ENCODE peak calls at places on chromosomes 7 and 10, in eight cellular contexts. One of them, this sample, is unnamed.

GRCh38 chr7:156558198-156558597 is 82.4 kb upstream of the RNF32 start:
- DNase-seq in type B pancreatic cell: no peak
- DNase-seq in heart left ventricle: no peak
- DNase-seq in activated B cell treated with CpG ODN at 0.5 μM for 24 hours: no peak
- DNase-seq in CD4-positive, alpha-beta T cell: no peak
- DNase-seq in fibroblast of mammary gland: peak; percentile 27
- DNase-seq in Panc1: peak; percentile 94
- DNase-seq in CD8-positive, alpha-beta T cell: no peak
- DNase-seq in this sample: no peak

GRCh38 chr7:379456-380225 is 89.7 kb downstream of the FOXL3 start:
- DNase-seq in type B pancreatic cell: peak; percentile 67
- DNase-seq in CD4-positive, alpha-beta T cell: no peak
- DNase-seq in fibroblast of mammary gland: no peak
- DNase-seq in Panc1: no peak
- DNase-seq in CD8-positive, alpha-beta T cell: no peak
- DNase-seq in heart left ventricle: peak; percentile 44
- DNase-seq in activated B cell treated with CpG ODN at 0.5 μM for 24 hours: no peak
- DNase-seq in this sample: no peak

GRCh38 chr10:83075395-83076072 is 1063.8 kb upstream of the GHITM start:
- DNase-seq in heart left ventricle: no peak
- DNase-seq in type B pancreatic cell: no peak
- DNase-seq in activated B cell treated with CpG ODN at 0.5 μM for 24 hours: no peak
- DNase-seq in CD8-positive, alpha-beta T cell: no peak
- DNase-seq in fibroblast of mammary gland: no peak
- DNase-seq in CD4-positive, alpha-beta T cell: no peak
- DNase-seq in Panc1: no peak
- DNase-seq in this sample: no peak

GRCh38 chr7:140403878-140404564 is at the start of gene RAB19:
- DNase-seq in type B pancreatic cell: no peak
- DNase-seq in Panc1: no peak
- DNase-seq in fibroblast of mammary gland: no peak
- DNase-seq in CD4-positive, alpha-beta T cell: peak; percentile 20
- DNase-seq in heart left ventricle: no peak
- DNase-seq in CD8-positive, alpha-beta T cell: peak; percentile 12
- DNase-seq in activated B cell treated with CpG ODN at 0.5 μM for 24 hours: peak; percentile 20
- DNase-seq in this sample: no peak

GRCh38 chr10:4450981-4451501 is 375.0 kb upstream of the AKR1E2 start:
- DNase-seq in CD4-positive, alpha-beta T cell: no peak
- DNase-seq in CD8-positive, alpha-beta T cell: no peak
- DNase-seq in fibroblast of mammary gland: peak; percentile 97
- DNase-seq in type B pancreatic cell: no peak
- DNase-seq in heart left ventricle: no peak
- DNase-seq in activated B cell treated with CpG ODN at 0.5 μM for 24 hours: no peak
- DNase-seq in Panc1: no peak
- DNase-seq in this sample: no peak

GRCh38 chr10:130801784-130802183 is 509.7 kb downstream of the TCERG1L start:
- DNase-seq in activated B cell treated with CpG ODN at 0.5 μM for 24 hours: no peak
- DNase-seq in CD8-positive, alpha-beta T cell: no peak
- DNase-seq in heart left ventricle: no peak
- DNase-seq in type B pancreatic cell: no peak
- DNase-seq in Panc1: no peak
- DNase-seq in CD4-positive, alpha-beta T cell: no peak
- DNase-seq in fibroblast of mammary gland: no peak
- DNase-seq in this sample: peak; percentile 30

GRCh38 chr10:69801094-69801433 is 642 bp upstream of the COL13A1 start:
- DNase-seq in CD8-positive, alpha-beta T cell: no peak
- DNase-seq in heart left ventricle: no peak
- DNase-seq in fibroblast of mammary gland: peak; percentile 34
- DNase-seq in type B pancreatic cell: no peak
- DNase-seq in CD4-positive, alpha-beta T cell: no peak
- DNase-seq in activated B cell treated with CpG ODN at 0.5 μM for 24 hours: no peak
- DNase-seq in Panc1: no peak
- DNase-seq in this sample: no peak

GRCh38 chr7:156751319-156751718 is 110.7 kb downstream of the RNF32 start:
- DNase-seq in CD8-positive, alpha-beta T cell: no peak
- DNase-seq in fibroblast of mammary gland: peak; percentile 96
- DNase-seq in CD4-positive, alpha-beta T cell: no peak
- DNase-seq in activated B cell treated with CpG ODN at 0.5 μM for 24 hours: no peak
- DNase-seq in Panc1: no peak
- DNase-seq in type B pancreatic cell: no peak
- DNase-seq in heart left ventricle: no peak
- DNase-seq in this sample: no peak

GRCh38 chr7:137682596-137682995 is 164.2 kb downstream of the DGKI start:
- DNase-seq in CD8-positive, alpha-beta T cell: no peak
- DNase-seq in type B pancreatic cell: no peak
- DNase-seq in fibroblast of mammary gland: peak; percentile 87
- DNase-seq in CD4-positive, alpha-beta T cell: no peak
- DNase-seq in heart left ventricle: no peak
- DNase-seq in Panc1: no peak
- DNase-seq in activated B cell treated with CpG ODN at 0.5 μM for 24 hours: no peak
- DNase-seq in this sample: no peak

GRCh38 chr7:111740942-111741341 is 178.7 kb upstream of the IMMP2L start:
- DNase-seq in type B pancreatic cell: no peak
- DNase-seq in heart left ventricle: no peak
- DNase-seq in Panc1: no peak
- DNase-seq in activated B cell treated with CpG ODN at 0.5 μM for 24 hours: no peak
- DNase-seq in CD8-positive, alpha-beta T cell: no peak
- DNase-seq in fibroblast of mammary gland: no peak
- DNase-seq in CD4-positive, alpha-beta T cell: no peak
- DNase-seq in this sample: no peak

GRCh38 chr7:122764020-122764419 is 61.3 kb upstream of the RNF148 start:
- DNase-seq in CD8-positive, alpha-beta T cell: no peak
- DNase-seq in Panc1: no peak
- DNase-seq in CD4-positive, alpha-beta T cell: no peak
- DNase-seq in type B pancreatic cell: no peak
- DNase-seq in fibroblast of mammary gland: no peak
- DNase-seq in activated B cell treated with CpG ODN at 0.5 μM for 24 hours: no peak
- DNase-seq in heart left ventricle: no peak
- DNase-seq in this sample: no peak

GRCh38 chr10:98332623-98333269 is 64.8 kb upstream of the LOXL4 start:
- DNase-seq in Panc1: no peak
- DNase-seq in type B pancreatic cell: no peak
- DNase-seq in activated B cell treated with CpG ODN at 0.5 μM for 24 hours: no peak
- DNase-seq in fibroblast of mammary gland: peak; percentile 9
- DNase-seq in CD4-positive, alpha-beta T cell: no peak
- DNase-seq in heart left ventricle: no peak
- DNase-seq in CD8-positive, alpha-beta T cell: no peak
- DNase-seq in this sample: no peak

GRCh38 chr7:21724562-21724961 is 181.7 kb downstream of the DNAH11 start:
- DNase-seq in CD4-positive, alpha-beta T cell: no peak
- DNase-seq in activated B cell treated with CpG ODN at 0.5 μM for 24 hours: no peak
- DNase-seq in fibroblast of mammary gland: no peak
- DNase-seq in CD8-positive, alpha-beta T cell: no peak
- DNase-seq in Panc1: no peak
- DNase-seq in heart left ventricle: no peak
- DNase-seq in type B pancreatic cell: no peak
- DNase-seq in this sample: no peak

GRCh38 chr7:21717323-21717722 is 174.5 kb downstream of the DNAH11 start:
- DNase-seq in activated B cell treated with CpG ODN at 0.5 μM for 24 hours: no peak
- DNase-seq in CD8-positive, alpha-beta T cell: no peak
- DNase-seq in heart left ventricle: no peak
- DNase-seq in CD4-positive, alpha-beta T cell: no peak
- DNase-seq in fibroblast of mammary gland: no peak
- DNase-seq in type B pancreatic cell: no peak
- DNase-seq in Panc1: no peak
- DNase-seq in this sample: no peak

GRCh38 chr7:21719846-21720245 is 177.0 kb downstream of the DNAH11 start:
- DNase-seq in CD8-positive, alpha-beta T cell: no peak
- DNase-seq in fibroblast of mammary gland: no peak
- DNase-seq in type B pancreatic cell: no peak
- DNase-seq in heart left ventricle: no peak
- DNase-seq in CD4-positive, alpha-beta T cell: no peak
- DNase-seq in Panc1: no peak
- DNase-seq in activated B cell treated with CpG ODN at 0.5 μM for 24 hours: no peak
- DNase-seq in this sample: no peak

DNA sequence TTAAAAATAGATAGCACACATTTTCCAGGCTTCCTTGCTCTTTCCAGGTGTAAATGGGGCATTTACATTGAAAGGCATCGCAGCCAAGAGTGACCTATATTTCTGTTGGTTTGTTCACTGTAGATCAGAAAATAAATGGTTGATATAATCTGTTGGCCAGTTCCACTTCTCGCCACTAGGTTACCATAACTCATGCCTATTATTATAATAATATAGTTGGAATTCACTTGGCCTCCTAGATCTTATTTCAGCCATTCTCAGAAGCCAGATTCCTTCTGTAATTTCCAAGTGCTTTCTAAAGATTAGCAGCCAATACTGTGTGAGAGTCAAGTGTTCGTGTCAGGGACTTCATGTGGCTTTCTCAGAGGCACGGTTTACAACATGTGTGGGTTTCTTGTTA is 179.5 kb downstream of the DNAH11 start:
- DNase-seq in fibroblast of mammary gland: no peak
- DNase-seq in Panc1: no peak
- DNase-seq in CD8-positive, alpha-beta T cell: no peak
- DNase-seq in activated B cell treated with CpG ODN at 0.5 μM for 24 hours: no peak
- DNase-seq in CD4-positive, alpha-beta T cell: no peak
- DNase-seq in heart left ventricle: no peak
- DNase-seq in type B pancreatic cell: no peak
- DNase-seq in this sample: no peak
- TF ChIP-seq CTCF in fibroblast of mammary gland: no peak
- TF ChIP-seq CTCF in Panc1: peak; percentile 24
- TF ChIP-seq CTCF in CD8-positive, alpha-beta T cell: no peak
- TF ChIP-seq CTCF in activated B cell treated with CpG ODN at 0.5 μM for 24 hours: no peak
- TF ChIP-seq CTCF in CD4-positive, alpha-beta T cell: no peak
- TF ChIP-seq CTCF in heart left ventricle: no peak
- TF ChIP-seq CTCF in type B pancreatic cell: peak; percentile 68
- TF ChIP-seq CTCF in this sample: no peak

DNA sequence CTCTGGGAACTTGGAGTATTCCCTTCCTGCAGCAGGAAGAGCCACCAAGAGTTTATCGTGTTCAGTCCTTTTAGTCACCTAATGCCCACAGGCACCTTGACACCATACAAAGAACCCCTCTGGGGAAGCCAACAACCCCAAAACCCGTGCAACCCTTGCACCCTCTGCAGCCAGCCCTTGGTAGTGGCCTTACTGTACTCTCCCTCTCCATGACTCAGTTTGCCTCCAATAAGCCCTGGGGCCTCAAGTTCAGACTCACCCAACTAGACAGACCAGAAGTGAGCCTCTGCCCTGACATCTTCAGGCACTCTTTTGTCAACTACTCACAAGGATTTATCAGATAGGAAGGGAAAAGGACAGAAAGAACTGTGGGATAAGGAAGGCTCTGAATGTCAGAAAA is 30.9 kb downstream of the KCNMA1 start:
- DNase-seq in CD8-positive, alpha-beta T cell: no peak
- DNase-seq in type B pancreatic cell: no peak
- DNase-seq in fibroblast of mammary gland: no peak
- DNase-seq in activated B cell treated with CpG ODN at 0.5 μM for 24 hours: no peak
- DNase-seq in heart left ventricle: no peak
- DNase-seq in Panc1: no peak
- DNase-seq in CD4-positive, alpha-beta T cell: no peak
- DNase-seq in this sample: no peak
- TF ChIP-seq CTCF in CD8-positive, alpha-beta T cell: no peak
- TF ChIP-seq CTCF in type B pancreatic cell: no peak
- TF ChIP-seq CTCF in fibroblast of mammary gland: no peak
- TF ChIP-seq CTCF in activated B cell treated with CpG ODN at 0.5 μM for 24 hours: no peak
- TF ChIP-seq CTCF in heart left ventricle: no peak
- TF ChIP-seq CTCF in Panc1: no peak
- TF ChIP-seq CTCF in CD4-positive, alpha-beta T cell: no peak
- TF ChIP-seq CTCF in this sample: no peak

GRCh38 chr10:116629340-116629739 is 8.6 kb downstream of the PNLIPRP2 start:
- DNase-seq in CD8-positive, alpha-beta T cell: no peak
- DNase-seq in Panc1: no peak
- DNase-seq in CD4-positive, alpha-beta T cell: no peak
- DNase-seq in type B pancreatic cell: no peak
- DNase-seq in activated B cell treated with CpG ODN at 0.5 μM for 24 hours: no peak
- DNase-seq in fibroblast of mammary gland: no peak
- DNase-seq in heart left ventricle: no peak
- DNase-seq in this sample: no peak

GRCh38 chr10:116630020-116630419 is 9.3 kb downstream of the PNLIPRP2 start:
- DNase-seq in CD4-positive, alpha-beta T cell: no peak
- DNase-seq in type B pancreatic cell: no peak
- DNase-seq in heart left ventricle: no peak
- DNase-seq in CD8-positive, alpha-beta T cell: no peak
- DNase-seq in Panc1: no peak
- DNase-seq in fibroblast of mammary gland: no peak
- DNase-seq in activated B cell treated with CpG ODN at 0.5 μM for 24 hours: no peak
- DNase-seq in this sample: no peak

GRCh38 chr10:116626815-116627214 is 6.1 kb downstream of the PNLIPRP2 start:
- DNase-seq in heart left ventricle: no peak
- DNase-seq in activated B cell treated with CpG ODN at 0.5 μM for 24 hours: no peak
- DNase-seq in CD4-positive, alpha-beta T cell: no peak
- DNase-seq in fibroblast of mammary gland: no peak
- DNase-seq in CD8-positive, alpha-beta T cell: no peak
- DNase-seq in type B pancreatic cell: no peak
- DNase-seq in Panc1: no peak
- DNase-seq in this sample: no peak

GRCh38 chr10:116625845-116626244 is 5.1 kb downstream of the PNLIPRP2 start:
- DNase-seq in heart left ventricle: no peak
- DNase-seq in CD4-positive, alpha-beta T cell: no peak
- DNase-seq in CD8-positive, alpha-beta T cell: no peak
- DNase-seq in activated B cell treated with CpG ODN at 0.5 μM for 24 hours: no peak
- DNase-seq in type B pancreatic cell: no peak
- DNase-seq in Panc1: no peak
- DNase-seq in fibroblast of mammary gland: no peak
- DNase-seq in this sample: no peak

GRCh38 chr10:116627386-116627933 is 6.7 kb downstream of the PNLIPRP2 start:
- DNase-seq in CD4-positive, alpha-beta T cell: no peak
- DNase-seq in CD8-positive, alpha-beta T cell: no peak
- DNase-seq in type B pancreatic cell: no peak
- DNase-seq in activated B cell treated with CpG ODN at 0.5 μM for 24 hours: no peak
- DNase-seq in fibroblast of mammary gland: no peak
- DNase-seq in Panc1: no peak
- DNase-seq in heart left ventricle: no peak
- DNase-seq in this sample: no peak
- TF ChIP-seq CTCF in CD4-positive, alpha-beta T cell: no peak
- TF ChIP-seq CTCF in CD8-positive, alpha-beta T cell: no peak
- TF ChIP-seq CTCF in type B pancreatic cell: peak; percentile 79
- TF ChIP-seq CTCF in activated B cell treated with CpG ODN at 0.5 μM for 24 hours: no peak
- TF ChIP-seq CTCF in fibroblast of mammary gland: no peak
- TF ChIP-seq CTCF in Panc1: peak; percentile 95
- TF ChIP-seq CTCF in heart left ventricle: peak; percentile 52
- TF ChIP-seq CTCF in this sample: no peak

GRCh38 chr7:72343991-72344390 is 68.1 kb downstream of the CALN1 start:
- DNase-seq in fibroblast of mammary gland: no peak
- DNase-seq in Panc1: no peak
- DNase-seq in activated B cell treated with CpG ODN at 0.5 μM for 24 hours: no peak
- DNase-seq in heart left ventricle: no peak
- DNase-seq in CD8-positive, alpha-beta T cell: no peak
- DNase-seq in CD4-positive, alpha-beta T cell: no peak
- DNase-seq in type B pancreatic cell: no peak
- DNase-seq in this sample: no peak
- TF ChIP-seq CTCF in fibroblast of mammary gland: no peak
- TF ChIP-seq CTCF in Panc1: no peak
- TF ChIP-seq CTCF in activated B cell treated with CpG ODN at 0.5 μM for 24 hours: no peak
- TF ChIP-seq CTCF in heart left ventricle: no peak
- TF ChIP-seq CTCF in CD8-positive, alpha-beta T cell: no peak
- TF ChIP-seq CTCF in CD4-positive, alpha-beta T cell: no peak
- TF ChIP-seq CTCF in type B pancreatic cell: no peak
- TF ChIP-seq CTCF in this sample: no peak

GRCh38 chr10:104327745-104328635 is 10.3 kb downstream of the ITPRIP start:
- DNase-seq in CD8-positive, alpha-beta T cell: no peak
- DNase-seq in Panc1: no peak
- DNase-seq in heart left ventricle: no peak
- DNase-seq in CD4-positive, alpha-beta T cell: no peak
- DNase-seq in type B pancreatic cell: no peak
- DNase-seq in fibroblast of mammary gland: peak; percentile 90
- DNase-seq in activated B cell treated with CpG ODN at 0.5 μM for 24 hours: no peak
- DNase-seq in this sample: peak; percentile 57
- TF ChIP-seq CTCF in CD8-positive, alpha-beta T cell: no peak
- TF ChIP-seq CTCF in Panc1: no peak
- TF ChIP-seq CTCF in heart left ventricle: no peak
- TF ChIP-seq CTCF in CD4-positive, alpha-beta T cell: no peak
- TF ChIP-seq CTCF in type B pancreatic cell: peak; percentile 41
- TF ChIP-seq CTCF in fibroblast of mammary gland: peak; percentile 37
- TF ChIP-seq CTCF in activated B cell treated with CpG ODN at 0.5 μM for 24 hours: no peak
- TF ChIP-seq CTCF in this sample: no peak